ENCODE peak calls at places on chromosomes 2 and 18, in four cellular contexts. S is upper lobe of right lung; E is stimulated activated CD4-positive, alpha-beta T cell treated with anti-CD3 and anti-CD28 coated beads, Interleukin-12 subunit alpha, Interleukin-12 subunit beta, amount 100 ng/mL, for 4 hours; T is stimulated activated naive CD8-positive, alpha-beta T cell treated with anti-CD3 and anti-CD28 coated beads, Interleukin-15, Interleukin-2, amounts not matched to agents 100 U/mL and 50 U/mL, for 24 hours. Q is an unnamed sample.
A peak's percentile ranks its signal among the peaks of the same experiment; 100 is the strongest.

GRCh38 chr2:27573452-27573851 is 9.4 kb upstream of the ZNF512 start:
- DNase-seq in S (no peak), E (no peak), T (no peak), Q (no peak)

GRCh38 chr18:26863122-26863879 is 2.2 kb downstream of the AQP4 start:
- DNase-seq in S (peak; percentile 94), E (no peak), T (no peak), Q (no peak)

GRCh38 chr2:210792000-210792399 is 235.6 kb downstream of the CPS1 start:
- DNase-seq in S (no peak), E (no peak), T (no peak), Q (no peak)

GRCh38 chr18:2917255-2918047 is 70.6 kb downstream of the EMILIN2 start:
- DNase-seq in S (no peak), E (no peak), T (no peak), Q (no peak)

GRCh38 chr2:126886201-126886905 is 12.3 kb upstream of the TEX51 start:
- DNase-seq in S (peak; percentile 81), E (peak; percentile 39), T (peak; percentile 80), Q (peak; percentile 65)

GRCh38 chr2:75894170-75894569 is 183.5 kb upstream of the GCFC2 start:
- DNase-seq in S (no peak), E (no peak), T (no peak), Q (no peak)

GRCh38 chr2:31859959-31860358 is 150.8 kb downstream of the MEMO1 start:
- DNase-seq in S (no peak), E (no peak), T (no peak), Q (no peak)

GRCh38 chr2:231360401-231360800 is 35.1 kb upstream of the B3GNT7 start:
- DNase-seq in S (no peak), E (no peak), T (no peak), Q (no peak)

GRCh38 chr2:69693059-69693458 is 48.9 kb upstream of the ANXA4 start:
- DNase-seq in S (no peak), E (no peak), T (no peak), Q (no peak)

GRCh38 chr2:162123806-162124758 is 28.0 kb downstream of the GCG start:
- DNase-seq in S (no peak), E (no peak), T (no peak), Q (no peak)

GRCh38 chr2:158095269-158095668 is 6.4 kb upstream of the UPP2 start:
- DNase-seq in S (no peak), E (no peak), T (no peak), Q (no peak)

GRCh38 chr2:95345415-95346235 is 48.5 kb downstream of the KCNIP3 start:
- DNase-seq in S (peak; percentile 92), E (peak; percentile 69), T (peak; percentile 82), Q (peak; percentile 68)

GRCh38 chr18:4453712-4454547 is 1.2 kb downstream of the DLGAP1 start:
- DNase-seq in S (peak; percentile 64), E (no peak), T (no peak), Q (no peak)

GRCh38 chr2:226971029-226971584 is 135.3 kb downstream of the RHBDD1 start:
- DNase-seq in S (no peak), E (no peak), T (no peak), Q (peak; percentile 26)

GRCh38 chr2:45166229-45166890 is 157.1 kb upstream of the SIX2 start:
- DNase-seq in S (no peak), E (no peak), T (no peak), Q (no peak)

GRCh38 chr2:241900251-241901017 is 30.9 kb downstream of the RTP5 start:
- DNase-seq in S (peak; percentile 53), E (no peak), T (no peak), Q (no peak)

GRCh38 chr18:413263-413662 is 87.2 kb downstream of the COLEC12 start:
- DNase-seq in S (no peak), E (no peak), T (no peak), Q (no peak)

GRCh38 chr18:56407631-56408030 is 230.8 kb downstream of the TXNL1 start:
- DNase-seq in S (no peak), E (no peak), T (no peak), Q (no peak)

Q was measured in activated CD8-positive, alpha-beta T cell treated with anti-CD3 and anti-CD28 coated beads, Interleukin-2, amount 10 ng/mL, durations not matched to agents 7 days and 5 days.